ENCODE peak calls at places on chromosomes 5 and 9, in seven cellular contexts. One of them, this sample, is unnamed. For H3K4me1, the result is how much of the 10 kb centered on the place peaks cover.

GRCh38 chr5:133907075-133907474 is 61.4 kb downstream of the C5orf15 start:
- DNase-seq in PC-3: no peak
- DNase-seq in GM23338: no peak
- DNase-seq in MM.1S: no peak
- DNase-seq in CD8-positive, alpha-beta T cell: no peak
- DNase-seq in prostate gland: no peak
- DNase-seq in heart right ventricle: peak
- DNase-seq in this sample: no peak

GRCh38 chr5:150522504-150523464 is 14.9 kb downstream of the NDST1 start:
- DNase-seq in CD8-positive, alpha-beta T cell: no peak
- DNase-seq in MM.1S: no peak
- DNase-seq in GM23338: no peak
- DNase-seq in heart right ventricle: peak
- DNase-seq in prostate gland: no peak
- DNase-seq in PC-3: no peak
- DNase-seq in this sample: peak

GRCh38 chr5:6633469-6634326 is 458 bp downstream of the SRD5A1 start:
- DNase-seq in PC-3: peak
- DNase-seq in GM23338: peak
- DNase-seq in MM.1S: no peak
- DNase-seq in prostate gland: peak
- DNase-seq in heart right ventricle: peak
- DNase-seq in CD8-positive, alpha-beta T cell: no peak
- DNase-seq in this sample: peak

GRCh38 chr5:22560115-22560514 is 293.0 kb downstream of the CDH12 start:
- DNase-seq in CD8-positive, alpha-beta T cell: no peak
- DNase-seq in PC-3: peak
- DNase-seq in heart right ventricle: no peak
- DNase-seq in prostate gland: no peak
- DNase-seq in MM.1S: no peak
- DNase-seq in GM23338: no peak
- DNase-seq in this sample: no peak

GRCh38 chr9:11340656-11341055 is 727.9 kb upstream of the PTPRD start:
- DNase-seq in CD8-positive, alpha-beta T cell: no peak
- DNase-seq in MM.1S: no peak
- DNase-seq in GM23338: no peak
- DNase-seq in prostate gland: no peak
- DNase-seq in heart right ventricle: no peak
- DNase-seq in PC-3: no peak
- DNase-seq in this sample: no peak

GRCh38 chr9:17509151-17509550 is 69.7 kb upstream of the SH3GL2 start:
- DNase-seq in GM23338: no peak
- DNase-seq in heart right ventricle: no peak
- DNase-seq in PC-3: no peak
- DNase-seq in MM.1S: no peak
- DNase-seq in prostate gland: no peak
- DNase-seq in CD8-positive, alpha-beta T cell: no peak
- DNase-seq in this sample: no peak

GRCh38 chr9:90805006-90805993 is 3.7 kb downstream of the SYK start:
- DNase-seq in heart right ventricle: no peak
- DNase-seq in GM23338: no peak
- DNase-seq in MM.1S: no peak
- DNase-seq in prostate gland: no peak
- DNase-seq in PC-3: no peak
- DNase-seq in CD8-positive, alpha-beta T cell: no peak
- DNase-seq in this sample: no peak

GRCh38 chr9:136732446-136733178 is 10.1 kb downstream of the LCN10 start:
- DNase-seq in CD8-positive, alpha-beta T cell: no peak
- DNase-seq in MM.1S: no peak
- DNase-seq in GM23338: no peak
- DNase-seq in heart right ventricle: no peak
- DNase-seq in prostate gland: no peak
- DNase-seq in PC-3: no peak
- DNase-seq in this sample: no peak

GRCh38 chr5:139638090-139638735 is 9.9 kb upstream of the CXXC5 start:
- DNase-seq in prostate gland: peak
- DNase-seq in CD8-positive, alpha-beta T cell: no peak
- DNase-seq in heart right ventricle: peak
- DNase-seq in PC-3: peak
- DNase-seq in GM23338: peak
- DNase-seq in MM.1S: peak
- DNase-seq in this sample: peak

GRCh38 chr9:132631280-132631679 is 38.5 kb downstream of the DDX31 start:
- DNase-seq in CD8-positive, alpha-beta T cell: no peak
- DNase-seq in PC-3: peak
- DNase-seq in GM23338: no peak
- DNase-seq in prostate gland: no peak
- DNase-seq in MM.1S: no peak
- DNase-seq in heart right ventricle: no peak
- DNase-seq in this sample: no peak

GRCh38 chr9:91659529-91660294 is 236.1 kb upstream of the NFIL3 start:
- DNase-seq in prostate gland: peak
- DNase-seq in CD8-positive, alpha-beta T cell: no peak
- DNase-seq in heart right ventricle: no peak
- DNase-seq in PC-3: peak
- DNase-seq in GM23338: peak
- DNase-seq in MM.1S: no peak
- DNase-seq in this sample: no peak

GRCh38 chr5:167634432-167634831 is 657.0 kb upstream of the WWC1 start:
- DNase-seq in CD8-positive, alpha-beta T cell: no peak
- DNase-seq in heart right ventricle: no peak
- DNase-seq in prostate gland: no peak
- DNase-seq in MM.1S: no peak
- DNase-seq in PC-3: no peak
- DNase-seq in GM23338: no peak
- DNase-seq in this sample: no peak

GRCh38 chr5:39080597-39081204 is 6.5 kb upstream of the RICTOR start:
- DNase-seq in PC-3: peak
- DNase-seq in MM.1S: peak
- DNase-seq in CD8-positive, alpha-beta T cell: peak
- DNase-seq in GM23338: peak
- DNase-seq in prostate gland: peak
- DNase-seq in heart right ventricle: peak
- DNase-seq in this sample: peak

GRCh38 chr9:81522721-81523551 is 166.4 kb downstream of the TLE1 start:
- DNase-seq in MM.1S: peak
- DNase-seq in PC-3: peak
- DNase-seq in GM23338: peak
- DNase-seq in CD8-positive, alpha-beta T cell: no peak
- DNase-seq in heart right ventricle: peak
- DNase-seq in prostate gland: peak
- DNase-seq in this sample: no peak

GRCh38 chr5:32278403-32278802 is 34.3 kb downstream of the MTMR12 start:
- DNase-seq in heart right ventricle: no peak
- DNase-seq in CD8-positive, alpha-beta T cell: no peak
- DNase-seq in prostate gland: no peak
- DNase-seq in GM23338: no peak
- DNase-seq in MM.1S: peak
- DNase-seq in PC-3: no peak
- DNase-seq in this sample: no peak

GRCh38 chr5:174409971-174410370 is 314.4 kb upstream of the MSX2 start:
- DNase-seq in prostate gland: no peak
- DNase-seq in MM.1S: no peak
- DNase-seq in GM23338: no peak
- DNase-seq in heart right ventricle: no peak
- DNase-seq in CD8-positive, alpha-beta T cell: no peak
- DNase-seq in PC-3: no peak
- DNase-seq in this sample: no peak

GRCh38 chr5:174410716-174411512 is 313.5 kb upstream of the MSX2 start:
- DNase-seq in MM.1S: no peak
- DNase-seq in GM23338: no peak
- DNase-seq in heart right ventricle: no peak
- DNase-seq in CD8-positive, alpha-beta T cell: no peak
- DNase-seq in PC-3: no peak
- DNase-seq in prostate gland: no peak
- DNase-seq in this sample: no peak

GRCh38 chr5:174412374-174412773 is 312.0 kb upstream of the MSX2 start:
- DNase-seq in CD8-positive, alpha-beta T cell: no peak
- DNase-seq in MM.1S: no peak
- DNase-seq in GM23338: no peak
- DNase-seq in prostate gland: no peak
- DNase-seq in heart right ventricle: no peak
- DNase-seq in PC-3: no peak
- DNase-seq in this sample: no peak

GRCh38 chr5:174411513-174411819 is 312.9 kb upstream of the MSX2 start:
- DNase-seq in MM.1S: no peak
- DNase-seq in heart right ventricle: no peak
- DNase-seq in prostate gland: no peak
- DNase-seq in CD8-positive, alpha-beta T cell: no peak
- DNase-seq in GM23338: no peak
- DNase-seq in PC-3: no peak
- DNase-seq in this sample: no peak

DNA sequence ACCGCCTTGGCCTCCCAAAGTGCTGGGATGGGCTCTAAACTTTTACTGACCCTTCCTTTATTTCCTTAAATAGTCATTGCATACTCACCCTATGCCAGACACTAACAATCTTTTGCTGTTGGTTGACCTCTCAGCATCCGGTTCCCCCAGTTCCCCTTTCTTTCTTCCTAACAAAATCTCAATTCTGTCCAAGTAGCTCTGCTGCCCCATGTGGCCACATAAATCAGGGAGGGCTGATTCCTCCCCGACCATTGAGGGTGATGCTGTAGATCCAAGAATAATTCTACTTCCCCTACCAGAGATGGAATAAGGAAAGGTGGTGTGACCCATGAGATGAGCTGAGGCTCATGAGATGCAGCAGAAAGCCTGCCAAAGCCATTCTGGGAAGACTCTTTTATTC is 315.3 kb upstream of the MSX2 start:
- DNase-seq in heart right ventricle: no peak
- DNase-seq in PC-3: peak
- DNase-seq in CD8-positive, alpha-beta T cell: no peak
- DNase-seq in MM.1S: no peak
- DNase-seq in GM23338: peak
- DNase-seq in prostate gland: no peak
- DNase-seq in this sample: no peak
- TF ChIP-seq CTCF in heart right ventricle: no peak
- TF ChIP-seq CTCF in PC-3: peak
- TF ChIP-seq CTCF in CD8-positive, alpha-beta T cell: no peak
- TF ChIP-seq CTCF in MM.1S: no peak
- TF ChIP-seq CTCF in GM23338: peak
- TF ChIP-seq CTCF in prostate gland: no peak
- TF ChIP-seq CTCF in this sample: no peak

DNA sequence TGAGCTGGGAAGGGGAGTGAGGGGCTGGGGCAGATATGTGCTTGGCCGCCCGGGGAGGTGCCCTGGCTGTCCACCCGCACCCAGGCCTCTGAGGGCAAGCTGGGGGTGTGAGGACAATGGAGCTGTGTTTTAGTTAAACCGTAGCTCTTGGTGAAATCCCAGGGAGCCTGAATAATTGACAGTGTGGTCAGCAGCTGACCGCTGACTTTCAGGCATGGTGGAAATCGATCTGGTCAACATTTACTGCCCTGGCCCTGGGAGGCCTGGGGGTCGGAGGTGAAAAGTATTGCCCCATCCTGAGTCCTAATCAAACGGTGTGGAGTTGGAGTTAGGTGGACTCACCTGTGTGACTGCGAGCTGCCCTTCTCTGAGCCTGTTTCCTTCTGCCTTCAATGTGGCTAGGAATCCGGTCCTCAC is 31.2 kb upstream of the CRB2 start:
- DNase-seq in prostate gland: no peak
- DNase-seq in GM23338: no peak
- DNase-seq in CD8-positive, alpha-beta T cell: no peak
- DNase-seq in MM.1S: no peak
- DNase-seq in heart right ventricle: no peak
- DNase-seq in PC-3: no peak
- DNase-seq in this sample: no peak
- H3K4me1 ChIP-seq in prostate gland: under half
- H3K4me1 ChIP-seq in GM23338: under half
- H3K4me1 ChIP-seq in CD8-positive, alpha-beta T cell: under half
- H3K4me1 ChIP-seq in MM.1S: half or more
- H3K4me1 ChIP-seq in heart right ventricle: under half
- H3K4me1 ChIP-seq in PC-3: under half
- H3K4me1 ChIP-seq in this sample: under half

GRCh38 chr5:53260446-53260845 is 150.9 kb upstream of the MOCS2 start:
- DNase-seq in GM23338: no peak
- DNase-seq in CD8-positive, alpha-beta T cell: no peak
- DNase-seq in MM.1S: no peak
- DNase-seq in heart right ventricle: no peak
- DNase-seq in PC-3: no peak
- DNase-seq in prostate gland: no peak
- DNase-seq in this sample: no peak

GRCh38 chr5:53263151-53263550 is 153.6 kb upstream of the MOCS2 start:
- DNase-seq in heart right ventricle: no peak
- DNase-seq in MM.1S: no peak
- DNase-seq in CD8-positive, alpha-beta T cell: no peak
- DNase-seq in GM23338: no peak
- DNase-seq in PC-3: no peak
- DNase-seq in prostate gland: no peak
- DNase-seq in this sample: no peak

GRCh38 chr5:53261245-53261644 is 151.7 kb upstream of the MOCS2 start:
- DNase-seq in MM.1S: no peak
- DNase-seq in heart right ventricle: no peak
- DNase-seq in prostate gland: no peak
- DNase-seq in PC-3: no peak
- DNase-seq in CD8-positive, alpha-beta T cell: no peak
- DNase-seq in GM23338: no peak
- DNase-seq in this sample: no peak

GRCh38 chr5:53265043-53265442 is 155.5 kb upstream of the MOCS2 start:
- DNase-seq in CD8-positive, alpha-beta T cell: no peak
- DNase-seq in MM.1S: no peak
- DNase-seq in heart right ventricle: no peak
- DNase-seq in GM23338: no peak
- DNase-seq in PC-3: peak
- DNase-seq in prostate gland: no peak
- DNase-seq in this sample: no peak

GRCh38 chr5:53262348-53262970 is 152.9 kb upstream of the MOCS2 start:
- DNase-seq in heart right ventricle: no peak
- DNase-seq in MM.1S: no peak
- DNase-seq in prostate gland: no peak
- DNase-seq in GM23338: peak
- DNase-seq in CD8-positive, alpha-beta T cell: no peak
- DNase-seq in PC-3: peak
- DNase-seq in this sample: no peak
- TF ChIP-seq CTCF in heart right ventricle: peak
- TF ChIP-seq CTCF in MM.1S: peak
- TF ChIP-seq CTCF in prostate gland: peak
- TF ChIP-seq CTCF in GM23338: peak
- TF ChIP-seq CTCF in CD8-positive, alpha-beta T cell: no peak
- TF ChIP-seq CTCF in PC-3: peak
- TF ChIP-seq CTCF in this sample: peak

GRCh38 chr5:169650701-169651331 is 13.7 kb downstream of the DOCK2 start:
- DNase-seq in prostate gland: no peak
- DNase-seq in PC-3: peak
- DNase-seq in CD8-positive, alpha-beta T cell: no peak
- DNase-seq in MM.1S: no peak
- DNase-seq in heart right ventricle: no peak
- DNase-seq in GM23338: no peak
- DNase-seq in this sample: no peak
- H3K4me1 ChIP-seq in prostate gland: under half
- H3K4me1 ChIP-seq in PC-3: under half
- H3K4me1 ChIP-seq in CD8-positive, alpha-beta T cell: half or more
- H3K4me1 ChIP-seq in MM.1S: under half
- H3K4me1 ChIP-seq in heart right ventricle: under half
- H3K4me1 ChIP-seq in GM23338: under half
- H3K4me1 ChIP-seq in this sample: under half

GRCh38 chr5:177091232-177091631 is 4.5 kb downstream of the FGFR4 start:
- DNase-seq in PC-3: no peak
- DNase-seq in MM.1S: no peak
- DNase-seq in heart right ventricle: no peak
- DNase-seq in GM23338: no peak
- DNase-seq in CD8-positive, alpha-beta T cell: no peak
- DNase-seq in prostate gland: no peak
- DNase-seq in this sample: no peak
- TF ChIP-seq CTCF in PC-3: no peak
- TF ChIP-seq CTCF in MM.1S: no peak
- TF ChIP-seq CTCF in heart right ventricle: no peak
- TF ChIP-seq CTCF in GM23338: no peak
- TF ChIP-seq CTCF in CD8-positive, alpha-beta T cell: no peak
- TF ChIP-seq CTCF in prostate gland: no peak
- TF ChIP-seq CTCF in this sample: no peak

GRCh38 chr9:121239851-121240250 is 28.1 kb upstream of the GSN start:
- DNase-seq in prostate gland: no peak
- DNase-seq in GM23338: no peak
- DNase-seq in heart right ventricle: no peak
- DNase-seq in MM.1S: no peak
- DNase-seq in CD8-positive, alpha-beta T cell: no peak
- DNase-seq in PC-3: no peak
- DNase-seq in this sample: no peak
- H3K4me1 ChIP-seq in prostate gland: under half
- H3K4me1 ChIP-seq in GM23338: under half
- H3K4me1 ChIP-seq in heart right ventricle: under half
- H3K4me1 ChIP-seq in MM.1S: under half
- H3K4me1 ChIP-seq in CD8-positive, alpha-beta T cell: under half
- H3K4me1 ChIP-seq in PC-3: under half
- H3K4me1 ChIP-seq in this sample: under half